ENCODE peak calls at places on chromosomes 1 and 21, in six cellular contexts. P, N, L, A, K and T are unnamed samples.

GRCh38 chr21:44507673-44508425 is 32.1 kb downstream of the KRTAP10-1 start:
- DNase-seq in P (no peak), A (no peak), K (no peak), N (no peak), L (no peak), T (no peak)

GRCh38 chr1:31705080-31705866 is 1.5 kb upstream of the COL16A1 start:
- DNase-seq in A (no peak), K (no peak), N (peak), P (peak), L (peak), T (peak)

GRCh38 chr1:61043010-61043820 is 39.1 kb upstream of the NFIA start:
- DNase-seq in K (no peak), N (peak), P (peak), L (peak), A (peak), T (peak)

GRCh38 chr1:227124461-227124860 is 184.4 kb downstream of the COQ8A start:
- DNase-seq in N (no peak), L (no peak), K (no peak), P (no peak), A (no peak), T (no peak)

GRCh38 chr1:11486610-11487009 is 7.7 kb downstream of the DISP3 start:
- DNase-seq in K (no peak), N (no peak), P (no peak), L (no peak), A (no peak), T (no peak)

GRCh38 chr1:213987876-213988638 is at the start of gene PROX1:
- DNase-seq in P (peak), A (no peak), L (peak), N (peak), K (peak), T (peak)

GRCh38 chr1:92709738-92710137 is 75.2 kb downstream of the EVI5 start:
- DNase-seq in N (no peak), A (no peak), L (no peak), K (peak), P (no peak), T (no peak)

GRCh38 chr1:187931781-187932180 is 1103.0 kb downstream of the PLA2G4A start:
- DNase-seq in P (no peak), K (no peak), N (no peak), L (no peak), A (no peak), T (no peak)

GRCh38 chr1:112703706-112704105 is 3.2 kb downstream of the RHOC start:
- DNase-seq in L (no peak), A (no peak), N (no peak), P (no peak), K (no peak), T (no peak)

GRCh38 chr1:51518033-51518729 is 885 bp downstream of the EPS15 start:
- DNase-seq in P (peak), A (no peak), N (peak), L (peak), K (no peak), T (peak)

GRCh38 chr1:19654386-19654785 is 10.3 kb downstream of the NBL1 start:
- DNase-seq in L (no peak), A (no peak), P (no peak), N (no peak), K (no peak), T (no peak)

GRCh38 chr1:222716393-222716792 is 4.0 kb downstream of the BROX start:
- DNase-seq in N (no peak), P (no peak), K (no peak), A (no peak), L (no peak), T (no peak)

GRCh38 chr1:24108334-24109165 is 3.4 kb downstream of the MYOM3 start:
- DNase-seq in A (no peak), L (no peak), P (no peak), N (no peak), K (peak), T (no peak)

GRCh38 chr1:168714012-168714411 is 15.0 kb downstream of the DPT start:
- DNase-seq in N (no peak), A (no peak), K (no peak), P (no peak), L (no peak), T (no peak)

GRCh38 chr1:26373789-26374188 is 1.2 kb upstream of the ZNF683 start:
- DNase-seq in P (no peak), A (no peak), K (no peak), L (no peak), N (no peak), T (no peak)

GRCh38 chr1:59154406-59154805 is 142.5 kb upstream of the FGGY start:
- DNase-seq in K (no peak), A (no peak), P (no peak), L (no peak), N (no peak), T (no peak)

GRCh38 chr1:41380979-41381690 is 19.9 kb downstream of the FOXO6 start:
- DNase-seq in L (peak), K (no peak), N (peak), P (no peak), A (peak), T (no peak)

GRCh38 chr21:45893166-45894106 is 88.1 kb upstream of the COL6A1 start:
- DNase-seq in P (no peak), K (no peak), L (no peak), N (no peak), A (no peak), T (no peak)

GRCh38 chr1:227002531-227003049 is 62.5 kb downstream of the COQ8A start:
- DNase-seq in L (no peak), N (no peak), A (no peak), K (no peak), P (no peak), T (no peak)

GRCh38 chr1:182035097-182035770 is 26.3 kb downstream of the ZNF648 start:
- DNase-seq in N (no peak), P (no peak), K (no peak), A (no peak), L (no peak), T (no peak)

GRCh38 chr21:17819114-17819877 is at the start of gene C21orf91:
- DNase-seq in N (peak), K (peak), P (peak), L (peak), A (peak), T (peak)

GRCh38 chr1:181443231-181443853 is 40.0 kb upstream of the CACNA1E start:
- DNase-seq in A (no peak), N (no peak), P (no peak), L (no peak), K (no peak), T (no peak)

GRCh38 chr1:212531796-212532195 is 76.8 kb upstream of the ATF3 start:
- DNase-seq in P (no peak), L (no peak), A (no peak), N (no peak), K (no peak), T (no peak)

GRCh38 chr1:78491311-78492071 is 717 bp downstream of the PTGFR start:
- DNase-seq in N (no peak), A (no peak), L (peak), K (no peak), P (no peak), T (peak)

GRCh38 chr1:172356620-172357019 is 63.9 kb upstream of the C1orf105 start:
- DNase-seq in L (no peak), P (no peak), K (no peak), A (no peak), N (no peak), T (no peak)

GRCh38 chr1:59204001-59204400 is 92.9 kb upstream of the FGGY start:
- DNase-seq in K (no peak), P (no peak), A (no peak), L (peak), N (peak), T (no peak)

GRCh38 chr1:237394263-237394662 is 352.3 kb downstream of the RYR2 start:
- DNase-seq in A (no peak), L (no peak), N (no peak), K (no peak), P (no peak), T (no peak)

GRCh38 chr1:15493869-15494390 is 18.0 kb downstream of the CELA2B start:
- DNase-seq in N (no peak), P (no peak), L (no peak), A (no peak), K (no peak), T (no peak)

GRCh38 chr1:171739646-171740045 is 2.2 kb downstream of the VAMP4 start:
- DNase-seq in N (no peak), P (no peak), A (no peak), K (no peak), L (no peak), T (peak)

GRCh38 chr1:152110365-152110859 is 4.8 kb downstream of the TCHH start:
- DNase-seq in A (no peak), P (peak), K (no peak), L (no peak), N (no peak), T (no peak)

GRCh38 chr1:38003261-38004250 is 1.8 kb downstream of the FHL3 start:
- DNase-seq in L (no peak), P (no peak), N (no peak), A (no peak), K (no peak), T (peak)

GRCh38 chr1:215417122-215417521 is 150.0 kb upstream of the KCTD3 start:
- DNase-seq in K (no peak), A (no peak), N (no peak), P (no peak), L (no peak), T (no peak)

GRCh38 chr1:183953031-183953430 is 84.5 kb downstream of the COLGALT2 start:
- DNase-seq in P (no peak), N (no peak), L (no peak), K (peak), A (no peak), T (no peak)

GRCh38 chr1:199081739-199082138 is 442.9 kb downstream of the PTPRC start:
- DNase-seq in K (no peak), A (no peak), L (no peak), N (no peak), P (no peak), T (no peak)

GRCh38 chr1:68777850-68778249 is 281.0 kb upstream of the DEPDC1 start:
- DNase-seq in N (no peak), L (no peak), P (no peak), K (no peak), A (no peak), T (no peak)